ENCODE peak calls at places on chromosomes 3 and 15, in four cellular contexts. C, F, Z and J are unnamed samples.

GRCh38 chr3:52036829-52037228 is 19.5 kb downstream of the DUSP7 start:
- DNase-seq in Z (no peak), C (no peak), F (no peak), J (no peak)

GRCh38 chr3:132332082-132332964 is 15.1 kb downstream of the ACP3 start:
- DNase-seq in Z (no peak), C (no peak), F (no peak), J (no peak)

GRCh38 chr3:189961525-189962161 is 159.1 kb downstream of the P3H2 start:
- DNase-seq in Z (peak; percentile 75), F (peak; percentile 65), C (peak; percentile 51), J (peak; percentile 67)

GRCh38 chr3:6229778-6230410 is 631.0 kb upstream of the GRM7 start:
- DNase-seq in C (no peak), Z (no peak), F (no peak), J (no peak)

GRCh38 chr15:23869391-23869790 is 182.3 kb upstream of the NDN start:
- DNase-seq in Z (no peak), C (peak; percentile 58), F (peak; percentile 39), J (no peak)

GRCh38 chr15:67808821-67809220 is 16.5 kb upstream of the SKOR1 start:
- DNase-seq in Z (no peak), F (no peak), C (no peak), J (no peak)

GRCh38 chr3:149466192-149466591 is 8.3 kb upstream of the TM4SF4 start:
- DNase-seq in F (no peak), C (no peak), Z (no peak), J (no peak)

GRCh38 chr15:32878342-32878741 is 160.5 kb downstream of the GREM1 start:
- DNase-seq in C (no peak), Z (no peak), F (no peak), J (no peak)

GRCh38 chr3:193813506-193813850 is 220.5 kb downstream of the OPA1 start:
- DNase-seq in F (no peak), C (no peak), Z (no peak), J (no peak)

GRCh38 chr15:52653451-52653964 is 25.7 kb downstream of the ATOSA start:
- DNase-seq in F (no peak), Z (no peak), C (peak; percentile 9), J (no peak)

GRCh38 chr3:138539352-138539751 is 54.7 kb downstream of the CEP70 start:
- DNase-seq in F (no peak), Z (no peak), C (no peak), J (no peak)

GRCh38 chr15:28104326-28104725 is 5.2 kb upstream of the OCA2 start:
- DNase-seq in C (no peak), Z (no peak), F (no peak), J (no peak)
- TF ChIP-seq MAX in C (no peak), Z (no peak), F (no peak), J (no peak)

GRCh38 chr3:49671291-49672288 is 2.6 kb upstream of the APEH start:
- DNase-seq in C (peak; percentile 71), Z (peak; percentile 61), F (peak; percentile 85), J (peak; percentile 77)

GRCh38 chr3:49675912-49676311 is 1.8 kb downstream of the APEH start:
- DNase-seq in Z (no peak), F (no peak), C (no peak), J (no peak)

GRCh38 chr3:49673131-49673714 is 928 bp upstream of the APEH start:
- DNase-seq in Z (peak; percentile 73), C (peak; percentile 26), F (no peak), J (peak; percentile 67)

GRCh38 chr3:49673715-49674490 is at the start of gene APEH:
- DNase-seq in Z (peak; percentile 97), F (peak; percentile 99), C (peak; percentile 96), J (peak; percentile 99)

GRCh38 chr3:49674491-49674983 is 386 bp downstream of the APEH start:
- DNase-seq in F (peak; percentile 43), C (peak; percentile 16), Z (no peak), J (no peak)
- TF ChIP-seq MAX in F (no peak), C (peak; percentile 68), Z (no peak), J (no peak)

DNA sequence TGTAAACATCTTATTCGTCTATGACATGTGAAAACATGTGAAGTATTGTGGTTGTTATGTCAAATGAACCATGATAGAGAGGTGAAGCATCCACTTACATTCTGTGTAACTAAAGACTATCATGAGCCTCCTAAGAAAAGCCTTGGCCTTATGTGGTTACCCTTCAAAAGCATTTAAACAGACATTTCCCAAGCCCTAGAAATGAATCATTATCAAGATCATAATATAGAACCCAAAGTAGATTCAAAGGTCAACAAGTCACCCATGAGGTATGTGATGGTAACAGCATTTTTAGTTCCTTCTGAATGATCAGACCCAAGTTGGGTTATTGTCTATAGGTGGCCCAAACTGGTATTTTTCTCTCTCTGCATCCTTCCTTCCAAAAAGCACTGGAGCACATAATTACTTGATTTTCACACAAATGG is 408.0 kb downstream of the TBL1XR1 start:
- DNase-seq in Z (no peak), C (no peak), F (no peak), J (no peak)
- TF ChIP-seq MAX in Z (no peak), C (no peak), F (no peak), J (no peak)

DNA sequence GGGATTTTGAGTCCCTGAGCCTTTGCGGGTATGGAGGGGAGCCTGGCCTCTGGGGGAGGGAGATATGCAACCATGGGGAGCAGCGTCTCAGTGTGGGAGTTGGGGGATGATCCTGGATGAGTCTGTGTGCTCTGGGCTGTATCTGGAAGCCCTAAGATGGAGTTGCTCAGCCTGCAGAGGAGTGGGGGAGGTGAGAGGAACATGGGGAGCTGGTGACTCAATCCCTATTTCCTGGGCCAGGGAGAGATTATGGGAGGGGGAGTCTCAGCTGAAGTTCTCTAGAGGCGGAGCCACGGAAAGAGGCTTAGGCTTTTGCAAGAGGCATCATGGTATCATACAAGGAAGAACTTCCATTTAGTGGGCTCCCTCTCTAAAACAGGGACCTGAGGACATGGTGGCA is 59.5 kb upstream of the TMEM115 start:
- DNase-seq in F (no peak), C (peak; percentile 51), Z (no peak), J (peak; percentile 83)
- TF ChIP-seq MAX in F (no peak), C (no peak), Z (no peak), J (no peak)

GRCh38 chr15:93072440-93073394 is 16.3 kb downstream of the RGMA start:
- DNase-seq in F (peak; percentile 95), C (peak; percentile 80), Z (peak; percentile 33), J (peak; percentile 38)
- TF ChIP-seq MAX in F (no peak), C (no peak), Z (peak; percentile 27), J (no peak)

GRCh38 chr3:78665776-78666457 is 1101.9 kb downstream of the ROBO1 start:
- DNase-seq in Z (no peak), F (no peak), C (no peak), J (no peak)
- TF ChIP-seq MAX in Z (no peak), F (no peak), C (no peak), J (no peak)

GRCh38 chr15:64444836-64445235 is 15.5 kb upstream of the ZNF609 start:
- DNase-seq in F (no peak), Z (no peak), C (no peak), J (no peak)

GRCh38 chr15:64441852-64442251 is 18.5 kb upstream of the ZNF609 start:
- DNase-seq in F (no peak), Z (no peak), C (no peak), J (no peak)

GRCh38 chr15:64447536-64448315 is 12.7 kb upstream of the ZNF609 start:
- DNase-seq in F (no peak), Z (no peak), C (no peak), J (peak; percentile 61)

GRCh38 chr15:64443016-64443415 is 17.4 kb upstream of the ZNF609 start:
- DNase-seq in C (no peak), F (no peak), Z (no peak), J (no peak)

DNA sequence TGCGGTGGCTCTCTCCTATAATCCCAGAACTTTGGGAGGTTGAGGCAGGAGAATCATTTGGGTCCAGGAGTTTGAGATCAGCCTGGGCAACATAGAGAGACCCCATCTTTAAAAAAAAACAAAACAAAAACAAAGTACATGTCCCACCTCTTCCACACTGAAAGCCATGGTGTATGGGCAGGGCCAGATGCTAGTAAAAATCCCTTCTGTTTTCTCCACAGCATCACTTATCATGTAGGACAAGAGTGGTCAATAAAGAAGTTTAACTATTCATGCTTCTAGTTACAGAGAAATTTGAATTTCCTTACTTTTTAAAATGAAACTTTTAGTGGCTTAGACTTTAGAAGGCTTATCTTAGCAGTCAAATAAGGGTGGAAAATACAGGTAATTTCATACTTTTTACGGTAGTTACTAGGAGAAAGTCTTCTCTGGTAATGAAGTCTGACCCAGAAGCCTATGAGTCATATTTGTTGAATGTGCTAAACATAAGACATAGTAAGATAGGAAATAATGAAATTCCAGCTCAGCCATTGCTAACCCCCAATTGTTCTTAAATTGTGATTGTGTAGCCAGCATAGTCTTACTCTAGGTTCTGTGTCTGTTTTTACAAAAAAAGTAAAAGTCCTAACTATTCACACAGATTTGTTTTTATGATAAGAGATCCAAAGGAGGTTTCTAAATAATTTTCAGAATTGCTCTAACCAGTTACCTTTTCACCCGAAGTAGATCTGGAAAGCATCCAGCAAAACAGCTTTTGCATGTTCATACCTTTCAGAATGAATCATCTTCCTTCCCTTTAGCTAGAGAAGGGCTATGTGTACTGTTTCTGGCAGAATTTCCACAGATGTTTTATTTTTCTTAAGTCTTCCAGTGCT is 16.4 kb upstream of the ZNF609 start:
- DNase-seq in Z (peak; percentile 81), C (peak; percentile 48), F (no peak), J (no peak)
- TF ChIP-seq MAX in Z (no peak), C (no peak), F (no peak), J (no peak)

GRCh38 chr15:78508272-78508671 is 895 bp downstream of the HYKK start:
- DNase-seq in F (no peak), C (no peak), Z (no peak), J (no peak)
- TF ChIP-seq MAX in F (no peak), C (no peak), Z (no peak), J (no peak)

DNA sequence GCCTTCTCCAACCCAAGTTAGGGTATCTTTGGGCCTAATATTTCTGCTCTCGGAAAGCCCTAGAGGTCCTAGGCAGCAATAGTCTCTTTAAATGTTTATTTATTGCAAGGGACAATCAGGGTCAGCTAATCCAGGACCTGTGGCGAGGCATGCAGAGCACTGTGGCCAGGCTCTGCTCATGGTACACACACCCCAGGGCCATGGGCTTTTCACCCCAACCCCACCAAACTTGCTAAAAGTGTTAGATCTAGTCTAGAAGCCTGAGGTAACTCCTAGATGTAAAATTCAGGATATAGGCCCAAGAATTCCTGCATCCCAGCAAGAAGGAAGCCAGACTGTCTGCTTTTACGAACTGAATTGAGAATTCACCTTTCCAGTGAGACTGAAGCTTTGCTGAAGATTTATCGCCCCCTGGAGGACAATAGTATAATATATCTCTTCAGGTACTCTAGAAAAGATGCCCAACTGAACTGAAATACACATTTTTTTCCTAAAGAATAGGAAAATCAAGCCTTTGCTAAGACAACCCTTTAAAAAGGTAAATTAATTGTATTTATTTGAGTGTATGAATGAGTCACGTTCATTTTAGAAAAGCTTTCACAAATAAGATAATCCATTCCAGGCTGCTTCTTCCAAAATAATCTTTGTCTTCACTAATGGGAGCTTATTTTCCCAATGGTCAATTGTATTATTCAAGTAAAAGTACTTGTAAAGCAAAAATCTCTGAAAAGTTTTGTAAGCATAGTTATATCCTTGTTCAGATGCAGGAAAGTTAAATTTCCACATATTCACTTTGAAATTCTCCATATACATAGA is 89.8 kb downstream of the LRRC3B start:
- DNase-seq in Z (peak; percentile 3), F (peak; percentile 26), C (peak; percentile 25), J (peak; percentile 50)
- TF ChIP-seq MAX in Z (no peak), F (no peak), C (no peak), J (no peak)

GRCh38 chr15:36887214-36888017 is 212.9 kb downstream of the MEIS2 start:
- DNase-seq in Z (no peak), F (no peak), C (peak; percentile 43), J (no peak)
- TF ChIP-seq MAX in Z (no peak), F (no peak), C (no peak), J (no peak)